ENCODE peak calls at places on chromosome 22, in six cellular contexts. S is thoracic aorta, J is spleen, Y is fibroblast of the aortic adventitia, V is tibial artery, L is PC-3. G is an unnamed sample.
A peak's percentile ranks its signal among the peaks of the same experiment; 100 is the strongest.

GRCh38 chr22:41263704-41264103 is 22.3 kb downstream of the RANGAP1 start:
- DNase-seq in L (no peak), V (no peak), Y (no peak), J (no peak), S (no peak), G (no peak)

GRCh38 chr22:31230155-31230870 is 18.2 kb downstream of the LIMK2 start:
- DNase-seq in S (no peak), V (no peak), J (no peak), L (no peak), Y (peak; percentile 54), G (no peak)

GRCh38 chr22:30392661-30393321 is 4.0 kb upstream of the SEC14L2 start:
- DNase-seq in V (no peak), S (no peak), L (no peak), Y (no peak), J (no peak), G (peak; percentile 82)

GRCh38 chr22:44646141-44646540 is 55.9 kb upstream of the PRR5 start:
- DNase-seq in J (peak; percentile 38), V (no peak), S (no peak), L (no peak), Y (no peak), G (peak; percentile 23)

GRCh38 chr22:39021552-39022250 is 774 bp downstream of the APOBEC3D start:
- DNase-seq in Y (no peak), J (no peak), V (no peak), L (no peak), S (no peak), G (no peak)

GRCh38 chr22:46866591-46866990 is 104.1 kb downstream of the TBC1D22A start:
- DNase-seq in S (no peak), J (no peak), V (no peak), L (peak; percentile 56), Y (peak; percentile 66), G (no peak)

GRCh38 chr22:43385770-43386641 is 25.8 kb upstream of the MPPED1 start:
- DNase-seq in S (peak; percentile 11), J (peak; percentile 94), Y (peak; percentile 74), L (peak; percentile 64), V (peak; percentile 65), G (peak; percentile 92)

GRCh38 chr22:41772198-41772597 is 28.3 kb upstream of the CCDC134 start:
- DNase-seq in J (no peak), S (no peak), L (peak; percentile 42), Y (no peak), V (no peak), G (no peak)

GRCh38 chr22:43014062-43014875 is 680 bp downstream of the PACSIN2 start:
- DNase-seq in S (no peak), L (peak; percentile 34), V (no peak), Y (peak; percentile 37), J (peak; percentile 91), G (peak; percentile 88)

GRCh38 chr22:46004105-46004866 is 27.3 kb upstream of the WNT7B start:
- DNase-seq in J (peak; percentile 85), L (no peak), Y (no peak), V (no peak), S (no peak), G (peak; percentile 76)

GRCh38 chr22:19884161-19884953 is 29.7 kb upstream of the GNB1L start:
- DNase-seq in L (no peak), J (peak; percentile 72), S (no peak), V (no peak), Y (no peak), G (peak; percentile 37)

GRCh38 chr22:47422736-47423135 is 660.3 kb downstream of the TBC1D22A start:
- DNase-seq in L (no peak), S (no peak), V (no peak), Y (no peak), J (no peak), G (no peak)

GRCh38 chr22:50571264-50572175 is 6.7 kb downstream of the CPT1B start:
- DNase-seq in J (no peak), S (no peak), Y (no peak), L (no peak), V (no peak), G (no peak)

GRCh38 chr22:50568626-50569025 is 5.9 kb upstream of the SYCE3 start:
- DNase-seq in V (no peak), J (no peak), S (no peak), Y (no peak), L (no peak), G (peak; percentile 64)

GRCh38 chr22:50570861-50571260 is 7.4 kb downstream of the CPT1B start:
- DNase-seq in Y (no peak), L (no peak), S (no peak), J (no peak), V (no peak), G (peak; percentile 61)

GRCh38 chr22:50569041-50569459 is 6.3 kb upstream of the SYCE3 start:
- DNase-seq in L (no peak), S (no peak), J (no peak), V (no peak), Y (no peak), G (peak; percentile 67)

GRCh38 chr22:50569896-50570535 is 7.3 kb upstream of the SYCE3 start:
- DNase-seq in S (no peak), L (no peak), J (no peak), V (no peak), Y (no peak), G (no peak)
- TF ChIP-seq CTCF in S (no peak), L (no peak), J (no peak), V (no peak), Y (no peak), G (no peak)

DNA sequence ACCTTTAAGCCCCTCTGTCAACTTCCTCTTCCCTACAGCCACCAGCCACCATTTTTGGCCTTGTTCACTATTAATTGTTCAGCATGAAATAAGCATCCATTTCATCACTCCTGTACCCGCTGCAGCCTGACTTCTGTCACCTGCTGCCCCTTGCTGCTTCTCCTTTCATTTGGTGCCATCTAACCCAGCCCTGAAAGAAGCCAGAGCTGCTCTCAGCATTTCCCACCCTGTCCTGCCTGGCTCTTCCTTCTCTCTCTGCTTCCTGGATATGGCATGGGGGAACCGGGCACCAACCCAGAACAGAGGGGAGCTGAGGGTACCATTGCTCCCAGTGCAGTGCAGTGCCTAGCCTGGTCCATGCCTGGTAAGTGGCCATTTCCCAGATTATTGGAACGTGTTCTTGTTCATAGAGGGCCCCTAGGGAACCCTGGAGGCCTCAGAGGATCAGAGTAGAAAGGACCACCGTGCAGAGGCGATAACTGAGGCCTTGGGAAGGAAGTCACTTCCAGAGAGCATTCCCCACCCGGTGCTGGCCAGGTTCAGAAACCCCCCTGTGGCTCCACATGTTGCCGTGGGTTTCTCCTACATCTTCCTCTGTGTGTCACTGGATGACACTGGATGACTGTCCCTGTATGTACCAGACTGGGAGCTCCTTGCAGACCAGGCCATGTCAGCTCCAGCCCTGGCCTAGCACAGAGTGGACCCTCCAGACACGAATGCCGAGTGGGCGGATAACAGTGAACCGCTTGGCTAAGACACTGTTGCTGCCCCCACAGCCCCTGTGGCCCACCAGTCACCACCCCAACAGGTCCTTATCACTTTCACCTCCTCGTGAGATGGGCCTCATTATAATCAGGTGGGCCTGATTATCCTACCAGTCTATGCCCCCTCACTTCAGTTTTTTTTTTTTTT is 4.7 kb downstream of the YDJC start:
- DNase-seq in J (no peak), S (no peak), V (no peak), Y (no peak), L (no peak), G (no peak)
- TF ChIP-seq CTCF in J (no peak), S (no peak), V (no peak), Y (no peak), L (no peak), G (no peak)

GRCh38 chr22:32850157-32850556 is 48.7 kb downstream of the TIMP3 start:
- DNase-seq in L (no peak), S (no peak), V (no peak), Y (no peak), J (no peak), G (no peak)

GRCh38 chr22:32848226-32848625 is 46.7 kb downstream of the TIMP3 start:
- DNase-seq in Y (no peak), S (no peak), J (no peak), V (no peak), L (no peak), G (no peak)

GRCh38 chr22:32849501-32849900 is 48.0 kb downstream of the TIMP3 start:
- DNase-seq in L (no peak), V (no peak), Y (no peak), S (no peak), J (no peak), G (no peak)

GRCh38 chr22:32852346-32853251 is 51.1 kb downstream of the TIMP3 start:
- DNase-seq in S (peak; percentile 40), J (no peak), L (no peak), Y (peak; percentile 80), V (peak; percentile 85), G (peak; percentile 94)

GRCh38 chr22:32850591-32851517 is 49.3 kb downstream of the TIMP3 start:
- DNase-seq in Y (peak; percentile 81), V (peak; percentile 95), J (no peak), S (no peak), L (no peak), G (no peak)
- TF ChIP-seq CTCF in Y (no peak), V (peak; percentile 4), J (no peak), S (no peak), L (no peak), G (no peak)

GRCh38 chr22:35140879-35141745 is 75.2 kb downstream of the ISX start:
- DNase-seq in S (no peak), L (peak; percentile 18), J (peak; percentile 50), Y (no peak), V (no peak), G (no peak)
- TF ChIP-seq CTCF in S (no peak), L (peak; percentile 26), J (no peak), Y (no peak), V (no peak), G (no peak)

G was measured in kidney.